ENCODE peak calls at places on chromosomes 16 and 17, in five cellular contexts. G is K562, Z is A549, N is HepG2, U is IMR-90. R is an unnamed sample.
A peak's percentile ranks its signal among the peaks of the same experiment; 100 is the strongest.

GRCh38 chr17:72720494-72720825 is 372.0 kb downstream of the SLC39A11 start:
- DNase-seq in N (no peak), G (no peak), Z (no peak), U (no peak), R (no peak)

GRCh38 chr17:79813826-79814623 is 17.1 kb upstream of the CBX8 start:
- DNase-seq in G (no peak), U (no peak), N (no peak), Z (no peak), R (no peak)

GRCh38 chr17:4708436-4708835 is 2.0 kb upstream of the ARRB2 start:
- DNase-seq in U (no peak), G (no peak), Z (peak; percentile 60), N (peak; percentile 72), R (no peak)

GRCh38 chr17:80224683-80225082 is 4.5 kb downstream of the SLC26A11 start:
- DNase-seq in N (no peak), G (no peak), Z (no peak), U (no peak), R (no peak)

GRCh38 chr17:21163101-21163500 is 36.3 kb downstream of the DHRS7B start:
- DNase-seq in N (no peak), G (no peak), U (no peak), Z (no peak), R (no peak)

GRCh38 chr16:73031155-73031866 is 16.6 kb downstream of the ZFHX3 start:
- DNase-seq in N (no peak), G (no peak), Z (no peak), U (no peak), R (no peak)

GRCh38 chr16:2498531-2499253 is 15.1 kb upstream of the ATP6V0C start:
- DNase-seq in U (no peak), Z (no peak), N (no peak), G (no peak), R (no peak)

GRCh38 chr17:9935408-9935807 is 30.3 kb upstream of the RCVRN start:
- DNase-seq in U (no peak), N (no peak), Z (no peak), G (no peak), R (no peak)

GRCh38 chr16:17847234-17847795 is 376.6 kb upstream of the XYLT1 start:
- DNase-seq in N (no peak), U (no peak), Z (no peak), G (no peak), R (no peak)

GRCh38 chr16:55576369-55576768 is 9.9 kb downstream of the CAPNS2 start:
- DNase-seq in G (no peak), Z (no peak), U (no peak), N (no peak), R (no peak)

GRCh38 chr17:27282054-27282501 is 11.8 kb upstream of the WSB1 start:
- DNase-seq in Z (no peak), N (no peak), G (no peak), U (peak; percentile 50), R (no peak)

GRCh38 chr17:73420897-73421296 is 109.1 kb upstream of the CDC42EP4 start:
- DNase-seq in Z (peak; percentile 65), U (peak; percentile 9), G (peak; percentile 36), N (peak; percentile 42), R (peak; percentile 37)

GRCh38 chr17:2932946-2933345 is 130.5 kb downstream of the OR1D5 start:
- DNase-seq in G (no peak), U (no peak), Z (no peak), N (no peak), R (no peak)

GRCh38 chr17:81194941-81195901 is 27.5 kb downstream of the CEP131 start:
- DNase-seq in G (no peak), N (no peak), Z (no peak), U (no peak), R (no peak)

GRCh38 chr17:5352681-5353289 is 66.7 kb downstream of the NUP88 start:
- DNase-seq in Z (no peak), G (no peak), N (no peak), U (no peak), R (no peak)

GRCh38 chr16:53022374-53022773 is 30.3 kb downstream of the CHD9NB start:
- DNase-seq in G (peak; percentile 64), Z (peak; percentile 55), U (peak; percentile 43), N (peak; percentile 63), R (peak; percentile 73)

GRCh38 chr17:7927596-7927995 is 2.1 kb downstream of the KCNAB3 start:
- DNase-seq in G (no peak), U (no peak), Z (no peak), N (no peak), R (no peak)

GRCh38 chr17:43020789-43021738 is 1.1 kb downstream of the VAT1 start:
- DNase-seq in G (peak; percentile 83), U (peak; percentile 50), Z (peak; percentile 70), N (peak; percentile 63), R (peak; percentile 62)

GRCh38 chr17:13351046-13351445 is 250.7 kb downstream of the HS3ST3A1 start:
- DNase-seq in N (no peak), U (peak; percentile 69), G (no peak), Z (no peak), R (no peak)

GRCh38 chr17:41705271-41705991 is 6.7 kb upstream of the GAST start:
- DNase-seq in G (no peak), N (peak; percentile 39), Z (no peak), U (peak; percentile 73), R (no peak)

GRCh38 chr17:69141802-69142472 is at the start of gene ABCA6:
- DNase-seq in G (no peak), Z (no peak), U (no peak), N (no peak), R (no peak)

GRCh38 chr17:56831364-56832095 is 2.2 kb downstream of the C17orf67 start:
- DNase-seq in Z (no peak), U (no peak), N (no peak), G (no peak), R (no peak)

GRCh38 chr17:36939059-36939943 is 2.0 kb downstream of the LHX1 start:
- DNase-seq in N (no peak), G (no peak), U (no peak), Z (no peak), R (no peak)

GRCh38 chr17:4177732-4178131 is 34.7 kb downstream of the CYB5D2 start:
- DNase-seq in N (no peak), G (no peak), Z (no peak), U (no peak), R (no peak)

GRCh38 chr17:30165960-30166359 is 49.3 kb downstream of the NSRP1 start:
- DNase-seq in G (no peak), N (no peak), Z (no peak), U (no peak), R (no peak)

GRCh38 chr17:39903158-39903884 is 15.1 kb downstream of the GSDMB start:
- DNase-seq in G (peak; percentile 42), U (no peak), N (no peak), Z (no peak), R (no peak)

GRCh38 chr16:22264786-22265185 is 32.4 kb upstream of the POLR3E start:
- DNase-seq in Z (no peak), U (no peak), N (no peak), G (no peak), R (no peak)

GRCh38 chr17:34706029-34706428 is 126.6 kb downstream of the TMEM132E start:
- DNase-seq in Z (no peak), G (peak; percentile 46), N (no peak), U (peak; percentile 1), R (peak; percentile 17)

GRCh38 chr17:34709108-34709779 is 129.9 kb downstream of the TMEM132E start:
- DNase-seq in G (no peak), N (no peak), U (no peak), Z (no peak), R (no peak)

DNA sequence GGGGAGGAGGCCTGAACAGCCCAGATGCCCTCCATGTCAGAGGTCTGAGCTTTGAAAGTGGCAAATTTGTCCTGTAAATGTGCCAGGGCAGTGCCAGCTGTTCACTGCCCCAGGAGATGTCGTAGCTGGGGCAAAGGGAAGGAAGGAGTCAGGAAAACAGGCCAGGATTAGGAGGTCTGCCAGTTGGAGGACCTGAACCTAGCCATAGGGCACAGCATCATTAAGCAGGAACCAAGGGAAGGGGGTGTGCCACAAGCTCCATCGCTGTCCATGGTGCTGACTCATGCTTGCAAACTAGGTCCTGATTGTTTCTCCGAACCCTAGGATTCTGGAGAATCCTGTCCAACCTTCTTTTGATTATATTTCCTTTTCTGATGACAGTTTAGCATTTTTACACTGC is 124.2 kb downstream of the TMEM132E start:
- DNase-seq in U (peak; percentile 43), N (peak; percentile 10), G (peak; percentile 60), Z (peak; percentile 37), R (peak; percentile 24)
- TF ChIP-seq BHLHE40 in U (no peak), N (no peak), G (no peak), Z (no peak), R (no peak)

DNA sequence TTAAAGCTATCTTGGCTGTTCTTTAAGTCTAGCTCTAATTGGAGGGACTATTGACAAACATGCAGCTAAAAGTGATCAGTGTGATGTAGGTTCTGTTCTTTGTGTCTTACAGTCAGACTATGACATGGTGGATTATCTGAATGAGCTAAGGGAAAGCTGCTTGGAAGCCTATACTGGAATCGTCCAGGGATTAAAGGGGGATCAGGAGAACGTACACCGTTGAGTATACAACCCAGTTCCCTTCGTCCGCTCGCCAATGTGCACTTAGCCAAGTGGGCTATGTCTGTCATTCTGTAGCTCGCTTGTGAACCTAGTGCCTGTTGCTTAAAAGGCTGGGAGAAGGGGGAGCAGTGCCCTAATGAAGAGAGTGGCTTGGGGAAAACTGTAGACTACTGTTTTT is 15.8 kb upstream of the TBKBP1 start:
- DNase-seq in N (no peak), U (no peak), Z (no peak), G (no peak), R (no peak)
- TF ChIP-seq BHLHE40 in N (no peak), U (no peak), Z (no peak), G (no peak), R (no peak)

GRCh38 chr17:28580925-28581324 is 4.2 kb upstream of the ALDOC start:
- DNase-seq in Z (no peak), G (no peak), U (no peak), N (no peak), R (no peak)

GRCh38 chr17:28582513-28582912 is 5.8 kb upstream of the ALDOC start:
- DNase-seq in N (no peak), Z (no peak), U (no peak), G (no peak), R (no peak)

GRCh38 chr17:28579526-28579925 is 2.8 kb upstream of the ALDOC start:
- DNase-seq in U (no peak), N (no peak), G (no peak), Z (no peak), R (no peak)

GRCh38 chr17:28585891-28586290 is 9.2 kb upstream of the ALDOC start:
- DNase-seq in Z (no peak), G (no peak), N (no peak), U (no peak), R (no peak)

GRCh38 chr17:28584434-28584833 is 7.7 kb upstream of the ALDOC start:
- DNase-seq in Z (no peak), U (no peak), N (no peak), G (no peak), R (no peak)
- TF ChIP-seq BHLHE40 in Z (no peak), U (no peak), N (no peak), G (no peak), R (no peak)

GRCh38 chr17:48002208-48002919 is 31.5 kb downstream of the CDK5RAP3 start:
- DNase-seq in U (peak; percentile 87), G (peak; percentile 43), Z (peak; percentile 56), N (peak; percentile 50), R (no peak)
- TF ChIP-seq BHLHE40 in U (peak; percentile 32), G (no peak), Z (no peak), N (no peak), R (no peak)

R was measured in HEK293T.